ENCODE peak calls at places on chromosomes 7 and 10, in four cellular contexts. H, S, C and N are unnamed samples.

GRCh38 chr10:6141296-6142151 is 52.7 kb downstream of the RBM17 start:
- DNase-seq in H (peak; percentile 92), C (no peak), S (no peak), N (no peak)

GRCh38 chr10:6071181-6072175 is 9.3 kb upstream of the IL2RA start:
- DNase-seq in C (no peak), S (no peak), H (no peak), N (no peak)

GRCh38 chr7:30705008-30705407 is 22.8 kb upstream of the CRHR2 start:
- DNase-seq in S (no peak), C (no peak), H (no peak), N (no peak)

GRCh38 chr7:17233643-17234397 is 64.6 kb upstream of the AHR start:
- DNase-seq in H (no peak), S (no peak), C (no peak), N (no peak)

GRCh38 chr10:117544729-117545140 is 2.2 kb downstream of the EMX2 start:
- DNase-seq in S (no peak), C (no peak), H (no peak), N (no peak)

GRCh38 chr10:14358886-14359573 is 28.3 kb upstream of the FRMD4A start:
- DNase-seq in S (no peak), H (no peak), C (no peak), N (no peak)

GRCh38 chr7:86911703-86912102 is 147.8 kb downstream of the ELAPOR2 start:
- DNase-seq in C (no peak), H (no peak), S (no peak), N (no peak)

GRCh38 chr10:106582291-106582690 is 582.2 kb downstream of the SORCS1 start:
- DNase-seq in S (peak; percentile 8), H (peak; percentile 34), C (no peak), N (no peak)

GRCh38 chr7:155536451-155536850 is 9.9 kb downstream of the CNPY1 start:
- DNase-seq in C (no peak), S (no peak), H (no peak), N (peak; percentile 11)

GRCh38 chr10:79149662-79150443 is 81.1 kb downstream of the ZMIZ1 start:
- DNase-seq in C (peak; percentile 61), S (peak; percentile 97), H (peak; percentile 61), N (peak; percentile 95)
- TF ChIP-seq POLR2A in C (no peak), S (peak; percentile 8), H (no peak), N (peak; percentile 18)

GRCh38 chr7:39734605-39735004 is 111.2 kb downstream of the RALA start:
- DNase-seq in C (no peak), H (no peak), S (no peak), N (no peak)
- H3K4me3 ChIP-seq in C (no peak overlapping the region), H (no peak overlapping the region), S (peak overlapping the region; percentile 57), N (no peak overlapping the region)

GRCh38 chr10:3866347-3866746 is 81.3 kb upstream of the KLF6 start:
- DNase-seq in C (no peak), S (no peak), H (no peak), N (no peak)

GRCh38 chr10:3865565-3865964 is 80.6 kb upstream of the KLF6 start:
- DNase-seq in H (no peak), C (no peak), S (no peak), N (no peak)

GRCh38 chr10:3869036-3869435 is 84.0 kb upstream of the KLF6 start:
- DNase-seq in C (no peak), S (no peak), H (no peak), N (no peak)

GRCh38 chr10:3868274-3868669 is 83.3 kb upstream of the KLF6 start:
- DNase-seq in C (no peak), H (no peak), S (no peak), N (no peak)

GRCh38 chr10:3867454-3868273 is 82.7 kb upstream of the KLF6 start:
- DNase-seq in C (no peak), H (peak; percentile 49), S (no peak), N (no peak)
- TF ChIP-seq POLR2A in C (no peak), H (no peak), S (no peak), N (no peak)

GRCh38 chr10:132994371-132994796 is 52.0 kb upstream of the CFAP46 start:
- DNase-seq in C (no peak), H (peak; percentile 8), S (no peak), N (no peak)
- H3K4me3 ChIP-seq in C (no peak overlapping the region), H (peak overlapping the region; percentile 32), S (no peak overlapping the region), N (peak overlapping the region; percentile 51)

GRCh38 chr7:69457912-69458491 is 140.3 kb upstream of the AUTS2 start:
- DNase-seq in S (no peak), H (no peak), C (peak; percentile 35), N (peak; percentile 78)

GRCh38 chr7:69448071-69448470 is 150.2 kb upstream of the AUTS2 start:
- DNase-seq in S (no peak), C (no peak), H (no peak), N (peak; percentile 36)

GRCh38 chr7:69451715-69452114 is 146.6 kb upstream of the AUTS2 start:
- DNase-seq in S (no peak), H (no peak), C (no peak), N (no peak)

GRCh38 chr7:69450436-69450835 is 147.8 kb upstream of the AUTS2 start:
- DNase-seq in S (no peak), C (no peak), H (no peak), N (no peak)

GRCh38 chr7:69452797-69453196 is 145.5 kb upstream of the AUTS2 start:
- DNase-seq in S (no peak), H (no peak), C (no peak), N (no peak)
- TF ChIP-seq POLR2A in S (no peak), H (no peak), C (no peak), N (no peak)

DNA sequence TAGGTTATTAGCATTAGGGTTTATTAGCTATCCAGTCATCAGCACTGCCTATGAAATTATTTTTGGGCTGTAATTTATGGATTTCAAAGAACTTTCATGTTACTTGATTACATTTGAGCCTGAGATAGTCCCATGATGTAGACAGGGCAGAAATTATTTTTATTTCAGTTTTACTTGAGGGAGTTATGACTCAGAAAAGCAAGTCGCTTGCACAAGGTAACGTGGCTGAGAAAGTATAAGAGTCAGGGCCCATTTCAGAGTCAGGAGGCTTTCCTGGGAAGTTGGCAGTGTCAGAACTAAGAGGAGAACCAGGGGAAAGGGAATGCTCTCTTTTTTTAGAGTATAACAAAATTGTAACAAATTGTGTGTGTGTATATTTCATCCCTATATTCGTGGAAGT is 16.5 kb downstream of the GATA3 start:
- DNase-seq in H (peak; percentile 22), S (no peak), C (no peak), N (no peak)
- H3K4me3 ChIP-seq in H (no peak overlapping the region), S (no peak overlapping the region), C (no peak overlapping the region), N (no peak overlapping the region)